ENCODE peak calls at places on chromosomes 11 and 22, in ten cellular contexts. V is heart left ventricle, I is Calu3, Y is epithelial cell of proximal tubule, G is pancreas, C is adrenal gland, J is mammary epithelial cell, B is glutamatergic neuron, R is H9, F is AG04450. H is an unnamed sample.
A peak's percentile ranks its signal among the peaks of the same experiment; 100 is the strongest.

GRCh38 chr11:74138572-74138971 is 32.2 kb downstream of the C2CD3 start:
- DNase-seq in J (peak; percentile 95), F (peak; percentile 97), G (no peak), R (no peak), Y (peak; percentile 92), I (peak; percentile 53), C (peak; percentile 62), V (no peak), B (no peak), H (no peak)

GRCh38 chr11:94557391-94557790 is 9.8 kb upstream of the PIWIL4 start:
- DNase-seq in V (no peak), B (no peak), C (no peak), R (no peak), Y (no peak), F (no peak), I (no peak), G (no peak), J (no peak), H (no peak)

GRCh38 chr22:49721211-49721763 is 106.4 kb downstream of the BRD1 start:
- DNase-seq in G (no peak), I (no peak), B (no peak), R (no peak), Y (no peak), F (no peak), V (no peak), C (no peak), J (no peak), H (no peak)

GRCh38 chr11:23846902-23847422 is 649.9 kb upstream of the LUZP2 start:
- DNase-seq in V (no peak), B (no peak), Y (no peak), F (no peak), R (no peak), I (no peak), J (no peak), C (no peak), G (no peak), H (no peak)

GRCh38 chr11:111718436-111719325 is 47.5 kb downstream of the PPP2R1B start:
- DNase-seq in I (peak; percentile 44), V (no peak), G (no peak), F (no peak), J (peak; percentile 68), C (no peak), R (no peak), B (no peak), Y (peak; percentile 59), H (no peak)

GRCh38 chr11:9757809-9758675 is 94.2 kb downstream of the SWAP70 start:
- DNase-seq in R (peak; percentile 80), Y (no peak), F (no peak), I (peak; percentile 87), B (peak; percentile 84), G (peak; percentile 92), V (peak; percentile 94), J (peak; percentile 57), C (peak; percentile 84), H (peak; percentile 90)

GRCh38 chr11:29135504-29135903 is 881.3 kb downstream of the KCNA4 start:
- DNase-seq in B (no peak), G (no peak), V (no peak), R (no peak), I (no peak), C (no peak), Y (peak; percentile 55), J (no peak), F (no peak), H (no peak)

GRCh38 chr11:61904539-61905048 is 12.8 kb downstream of the RAB3IL1 start:
- DNase-seq in Y (no peak), C (no peak), G (peak; percentile 81), F (no peak), I (peak; percentile 71), B (no peak), V (peak; percentile 29), J (no peak), R (peak; percentile 86), H (no peak)

GRCh38 chr11:129947474-129947873 is 52.1 kb upstream of the NFRKB start:
- DNase-seq in C (no peak), G (no peak), V (no peak), R (peak; percentile 79), F (no peak), J (no peak), I (no peak), Y (no peak), B (no peak), H (no peak)

GRCh38 chr11:1041936-1042608 is 5.6 kb upstream of the MUC6 start:
- DNase-seq in R (no peak), V (peak; percentile 18), C (no peak), B (peak; percentile 24), F (no peak), G (peak; percentile 76), Y (no peak), I (peak; percentile 70), J (no peak), H (peak; percentile 45)

GRCh38 chr11:128048121-128048520 is 539.2 kb downstream of the ETS1 start:
- DNase-seq in G (no peak), J (no peak), B (no peak), Y (no peak), F (no peak), C (no peak), R (no peak), V (no peak), I (no peak), H (no peak)

GRCh38 chr22:25546751-25547150 is 17.7 kb upstream of the GRK3 start:
- DNase-seq in R (no peak), F (no peak), B (no peak), C (peak; percentile 39), Y (no peak), G (no peak), J (no peak), I (no peak), V (no peak), H (peak; percentile 64)

DNA sequence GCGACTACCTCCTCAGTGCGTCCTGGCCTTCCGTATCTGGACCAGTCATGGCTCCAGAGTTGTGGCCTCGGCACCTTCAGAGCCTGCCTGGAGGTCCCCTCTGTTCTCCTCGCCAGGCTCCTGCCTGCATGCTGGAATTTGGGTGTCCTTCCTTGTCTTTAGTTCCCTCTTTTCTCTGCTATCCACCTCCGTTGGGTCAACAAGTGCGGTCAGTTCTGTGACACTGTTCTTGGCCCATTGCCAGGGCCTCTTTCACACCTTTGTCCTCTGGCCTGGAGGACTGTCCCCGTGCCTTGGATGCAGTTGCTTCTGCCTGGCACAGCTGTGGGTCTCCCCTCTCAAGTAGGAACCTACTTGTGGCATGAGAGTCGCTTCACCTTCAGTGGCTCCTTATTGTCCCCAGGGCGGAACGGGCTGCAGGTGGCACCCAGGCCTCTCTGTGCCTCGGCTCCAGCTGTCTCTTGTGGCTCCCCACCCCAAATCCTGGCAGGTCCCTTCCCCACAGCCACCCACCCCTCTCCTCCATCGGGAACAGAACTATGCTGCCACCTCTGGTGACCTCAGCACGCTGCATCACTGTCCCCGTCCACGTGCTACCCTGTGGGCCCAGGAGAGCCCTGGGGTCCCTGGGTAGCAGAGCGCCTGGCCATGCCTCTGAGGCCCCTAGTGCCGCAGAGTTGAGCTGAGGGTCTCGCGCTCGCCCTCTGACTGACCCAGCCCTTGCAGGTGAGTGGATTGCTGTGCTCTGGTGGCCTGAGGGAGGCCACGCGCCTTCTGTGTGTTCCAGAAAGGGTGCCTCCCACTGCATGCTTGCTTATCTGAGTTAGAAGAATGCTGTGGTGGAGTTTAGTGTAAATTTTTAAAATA is 4.7 kb downstream of the DGCR8 start:
- DNase-seq in F (no peak), R (peak; percentile 83), I (peak; percentile 20), C (no peak), J (no peak), G (no peak), Y (no peak), V (peak; percentile 35), B (peak; percentile 74), H (peak; percentile 34)
- TF ChIP-seq CTCF in F (peak; percentile 39), R (peak; percentile 67), I (peak; percentile 50), C (peak; percentile 16), J (peak; percentile 16), G (no peak), Y (peak; percentile 43), V (no peak), B (peak; percentile 63), H (peak; percentile 36)

DNA sequence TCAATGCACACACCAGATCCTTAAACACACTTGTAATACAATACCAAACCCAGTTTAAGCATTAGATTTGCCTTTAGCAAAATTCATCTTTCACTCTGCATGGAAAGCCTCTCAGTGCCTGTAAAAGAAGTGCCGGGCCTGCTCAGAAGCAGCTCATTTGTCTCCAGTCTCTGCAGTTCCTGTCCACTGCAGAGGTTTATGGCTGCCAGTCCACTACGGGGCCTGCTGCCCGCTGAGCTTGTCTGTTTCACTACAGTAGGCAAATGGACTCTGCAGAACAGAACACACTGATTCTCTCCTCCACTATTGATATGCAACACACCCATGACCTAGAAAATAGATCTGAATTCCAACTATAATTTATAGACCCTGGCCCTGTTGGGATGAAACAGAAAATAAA is 416.6 kb upstream of the TENM4 start:
- DNase-seq in G (no peak), C (no peak), J (no peak), V (no peak), R (no peak), I (no peak), B (no peak), Y (no peak), F (no peak), H (no peak)
- TF ChIP-seq CTCF in G (no peak), C (no peak), J (no peak), V (no peak), R (no peak), I (no peak), B (no peak), Y (no peak), F (no peak), H (no peak)

GRCh38 chr22:36979511-36979910 is 39.7 kb downstream of the TST start:
- DNase-seq in F (no peak), Y (no peak), J (no peak), I (no peak), R (no peak), V (no peak), C (no peak), G (no peak), B (no peak), H (no peak)

GRCh38 chr22:36981247-36981775 is 37.9 kb downstream of the TST start:
- DNase-seq in G (no peak), J (no peak), B (no peak), F (no peak), R (no peak), Y (no peak), C (no peak), V (no peak), I (no peak), H (no peak)

GRCh38 chr22:36985490-36985889 is 33.8 kb downstream of the TST start:
- DNase-seq in C (no peak), F (no peak), J (no peak), R (no peak), B (no peak), V (no peak), G (no peak), Y (no peak), I (no peak), H (no peak)

GRCh38 chr22:36979016-36979415 is 40.2 kb downstream of the TST start:
- DNase-seq in C (no peak), J (no peak), G (no peak), F (no peak), V (no peak), I (no peak), Y (no peak), B (no peak), R (no peak), H (no peak)

GRCh38 chr22:36982136-36982535 is 37.1 kb downstream of the TST start:
- DNase-seq in R (no peak), C (no peak), I (no peak), G (no peak), F (no peak), J (no peak), B (no peak), Y (no peak), V (no peak), H (no peak)
- TF ChIP-seq CTCF in R (peak; percentile 21), C (no peak), I (no peak), G (no peak), F (no peak), J (no peak), B (peak; percentile 18), Y (peak; percentile 22), V (no peak), H (no peak)

GRCh38 chr11:22778642-22779041 is 51.0 kb downstream of the SVIP start:
- DNase-seq in I (no peak), B (no peak), G (no peak), C (no peak), V (no peak), F (no peak), J (no peak), Y (no peak), R (no peak), H (no peak)
- TF ChIP-seq CTCF in I (no peak), B (no peak), G (no peak), C (no peak), V (peak; percentile 6), F (no peak), J (peak; percentile 5), Y (peak; percentile 14), R (peak; percentile 28), H (no peak)